ENCODE peak calls at places on chromosomes 1 and 21, in five cellular contexts. N is WTC11, P is K562, Q is HepG2, W is GM12878. F is an unnamed sample.
A peak's percentile ranks its signal among the peaks of the same experiment; 100 is the strongest.

GRCh38 chr1:246588322-246588721 is 22.1 kb downstream of the CNST start:
- DNase-seq in N (no peak), P (no peak), Q (no peak), W (no peak), F (no peak)

GRCh38 chr1:59332983-59333382 is 36.1 kb downstream of the FGGY start:
- DNase-seq in N (no peak), P (no peak), Q (no peak), W (no peak), F (no peak)

GRCh38 chr1:154481058-154481457 is 21.0 kb upstream of the TDRD10 start:
- DNase-seq in N (no peak), P (no peak), Q (no peak), W (no peak), F (no peak)

GRCh38 chr21:32381571-32381970 is 11.2 kb downstream of the URB1 start:
- DNase-seq in N (no peak), P (no peak), Q (no peak), W (no peak), F (no peak)

GRCh38 chr1:178374016-178374415 is 122.7 kb downstream of the CLEC20A start:
- DNase-seq in N (no peak), P (no peak), Q (no peak), W (no peak), F (no peak)

GRCh38 chr1:201481004-201481380 is 12.0 kb upstream of the PHLDA3 start:
- DNase-seq in N (peak; percentile 33), P (no peak), Q (no peak), W (no peak), F (no peak)

GRCh38 chr21:25518491-25518911 is 88.8 kb downstream of the MRPL39 start:
- DNase-seq in N (peak; percentile 30), P (no peak), Q (no peak), W (no peak), F (no peak)

GRCh38 chr1:64309468-64309867 is 106.0 kb downstream of the UBE2U start:
- DNase-seq in N (no peak), P (no peak), Q (no peak), W (no peak), F (no peak)

GRCh38 chr1:153081736-153082135 is 10.3 kb upstream of the SPRR2B start:
- DNase-seq in N (no peak), P (no peak), Q (no peak), W (no peak), F (no peak)

GRCh38 chr1:147515046-147515869 is 26.0 kb upstream of the BCL9 start:
- DNase-seq in N (no peak), P (no peak), Q (peak; percentile 87), W (no peak), F (no peak)

GRCh38 chr1:46509414-46509813 is 19.8 kb downstream of the DMBX1 start:
- DNase-seq in N (no peak), P (no peak), Q (no peak), W (no peak), F (no peak)

GRCh38 chr1:151334822-151335221 is 7.6 kb upstream of the PI4KB start:
- DNase-seq in N (no peak), P (no peak), Q (no peak), W (no peak), F (no peak)

GRCh38 chr1:76015478-76016103 is 59.0 kb upstream of the ST6GALNAC3 start:
- DNase-seq in N (no peak), P (no peak), Q (no peak), W (no peak), F (no peak)

GRCh38 chr1:82775402-82776000 is 974.8 kb downstream of the ADGRL2 start:
- DNase-seq in N (peak; percentile 84), P (peak; percentile 63), Q (peak; percentile 3), W (no peak), F (peak; percentile 63)

GRCh38 chr1:3355894-3356826 is 98.3 kb upstream of the ARHGEF16 start:
- DNase-seq in N (no peak), P (peak; percentile 11), Q (peak; percentile 70), W (no peak), F (no peak)
- TF ChIP-seq ATF3 in N (no peak), P (no peak), Q (no peak), W (no peak), F (no peak)

GRCh38 chr21:27359141-27359540 is 392.3 kb upstream of the ADAMTS5 start:
- DNase-seq in N (no peak), P (no peak), Q (no peak), W (no peak), F (no peak)
- TF ChIP-seq CREB1 in N (no peak), P (no peak), Q (no peak), W (no peak), F (no peak)

DNA sequence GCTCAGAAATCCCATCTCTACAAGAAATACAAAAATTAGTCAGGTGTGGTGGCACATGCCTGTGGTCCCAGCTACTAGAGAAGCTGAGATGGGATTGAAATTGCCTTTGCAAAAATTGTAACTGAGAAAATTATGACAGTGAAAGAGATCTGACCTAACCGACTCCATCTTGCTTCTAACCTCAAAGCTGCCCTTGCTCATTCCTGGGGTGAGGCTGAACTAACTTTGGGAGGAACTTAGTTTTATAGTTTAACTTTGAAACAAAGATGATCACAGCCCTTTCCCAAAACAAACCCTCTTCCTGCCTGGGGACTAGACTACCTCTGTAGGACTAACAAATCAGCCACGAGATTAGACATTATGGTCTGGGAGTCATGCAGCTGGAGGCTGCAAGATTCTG is 33.8 kb upstream of the ERO1B start:
- DNase-seq in N (no peak), P (no peak), Q (no peak), W (no peak), F (no peak)
- TF ChIP-seq ATF3 in N (no peak), P (no peak), Q (no peak), W (no peak), F (no peak)

GRCh38 chr1:229984992-229985985 is 81.7 kb upstream of the GALNT2 start:
- DNase-seq in N (no peak), P (no peak), Q (no peak), W (no peak), F (no peak)

GRCh38 chr1:229980009-229980408 is 87.0 kb upstream of the GALNT2 start:
- DNase-seq in N (no peak), P (no peak), Q (no peak), W (no peak), F (no peak)

GRCh38 chr1:229986737-229987364 is 80.2 kb upstream of the GALNT2 start:
- DNase-seq in N (no peak), P (no peak), Q (no peak), W (no peak), F (no peak)

GRCh38 chr1:229984310-229984991 is 82.6 kb upstream of the GALNT2 start:
- DNase-seq in N (no peak), P (no peak), Q (peak; percentile 37), W (no peak), F (no peak)

GRCh38 chr1:229981736-229982135 is 85.3 kb upstream of the GALNT2 start:
- DNase-seq in N (no peak), P (no peak), Q (no peak), W (no peak), F (no peak)
- TF ChIP-seq CREB1 in N (no peak), P (no peak), Q (no peak), W (no peak), F (no peak)

GRCh38 chr1:34711936-34712688 is 42.7 kb upstream of the GJB5 start:
- DNase-seq in N (no peak), P (no peak), Q (no peak), W (no peak), F (no peak)

GRCh38 chr1:34708106-34708505 is 46.7 kb upstream of the GJB5 start:
- DNase-seq in N (no peak), P (no peak), Q (no peak), W (no peak), F (no peak)

GRCh38 chr1:34711469-34711868 is 43.4 kb upstream of the GJB5 start:
- DNase-seq in N (no peak), P (peak; percentile 14), Q (no peak), W (no peak), F (no peak)

GRCh38 chr1:34709547-34709946 is 45.3 kb upstream of the GJB5 start:
- DNase-seq in N (peak; percentile 36), P (peak; percentile 6), Q (no peak), W (no peak), F (no peak)

GRCh38 chr1:34710811-34711210 is 44.0 kb upstream of the GJB5 start:
- DNase-seq in N (no peak), P (no peak), Q (no peak), W (no peak), F (no peak)
- TF ChIP-seq ATF3 in N (no peak), P (no peak), Q (no peak), W (no peak), F (no peak)

GRCh38 chr1:160451119-160451858 is 50.9 kb downstream of the VANGL2 start:
- DNase-seq in N (no peak), P (no peak), Q (no peak), W (peak; percentile 44), F (no peak)
- TF ChIP-seq CREB1 in N (no peak), P (no peak), Q (no peak), W (peak; percentile 20), F (no peak)

DNA sequence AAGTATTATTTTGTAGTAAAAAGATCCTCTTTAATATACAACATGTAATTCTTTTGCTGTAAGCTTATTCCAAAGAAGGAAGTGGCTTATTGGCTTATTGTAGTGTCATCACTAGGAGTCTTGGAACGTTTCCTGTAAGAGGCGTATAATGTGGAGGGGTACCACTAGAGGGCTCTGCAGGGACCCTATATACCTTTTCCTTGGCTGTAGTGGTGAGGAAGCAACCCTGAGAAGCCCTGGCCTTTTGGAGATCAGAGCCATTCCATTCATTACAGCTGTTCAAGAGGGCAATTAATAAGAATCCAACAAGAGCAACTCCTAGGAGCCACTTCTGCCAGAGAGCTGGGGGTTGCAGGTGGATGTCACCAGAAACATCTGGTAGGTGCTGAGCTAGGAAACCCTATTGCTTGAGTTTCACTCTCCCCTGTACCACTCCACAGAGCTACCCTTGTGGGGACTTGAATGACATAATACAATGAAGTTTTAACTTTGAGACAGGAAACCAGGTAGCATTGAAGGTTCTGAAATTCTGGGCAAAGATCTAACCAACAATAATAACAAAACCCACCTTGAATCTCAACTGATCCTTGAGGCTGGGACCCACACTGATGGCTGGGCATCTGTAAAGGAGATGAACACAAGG is 160.4 kb upstream of the COA6 start:
- DNase-seq in N (peak; percentile 43), P (peak; percentile 45), Q (peak; percentile 53), W (peak; percentile 28), F (no peak)
- TF ChIP-seq ATF3 in N (no peak), P (no peak), Q (no peak), W (no peak), F (no peak)